ENCODE peak calls at places on chromosomes 11 and 22, in four cellular contexts. H is WTC11, G is K562, L is GM12878. W is an unnamed sample.

GRCh38 chr22:49549851-49550430 is 277.7 kb downstream of the BRD1 start:
- DNase-seq in H (no peak), G (no peak), L (no peak), W (no peak)

GRCh38 chr11:76823481-76824028 is 37.2 kb upstream of the ACER3 start:
- DNase-seq in H (no peak), L (no peak), G (peak), W (peak)

GRCh38 chr11:106514706-106515105 is 437.2 kb downstream of the AASDHPPT start:
- DNase-seq in G (no peak), H (no peak), L (no peak), W (no peak)

GRCh38 chr22:19667872-19668740 is 46.2 kb upstream of the SEPTIN5 start:
- DNase-seq in L (no peak), G (no peak), H (no peak), W (no peak)

GRCh38 chr11:95549276-95549675 is 240.3 kb downstream of the FAM76B start:
- DNase-seq in H (no peak), L (no peak), G (no peak), W (no peak)

GRCh38 chr11:42770444-42771065 is 541.2 kb upstream of the API5 start:
- DNase-seq in H (peak), G (peak), L (no peak), W (peak)

GRCh38 chr11:95849087-95849825 is 59.0 kb downstream of the CEP57 start:
- DNase-seq in L (no peak), G (peak), H (peak), W (peak)

GRCh38 chr22:25395915-25396314 is 168.6 kb upstream of the GRK3 start:
- DNase-seq in G (no peak), L (no peak), H (no peak), W (peak)

GRCh38 chr11:2200957-2201519 is 29.4 kb upstream of the TH start:
- DNase-seq in H (no peak), G (no peak), L (no peak), W (no peak)

GRCh38 chr22:30605449-30606110 is 1.4 kb upstream of the TCN2 start:
- DNase-seq in H (peak), G (peak), L (no peak), W (peak)

GRCh38 chr11:120655589-120655988 is 144.0 kb downstream of the GRIK4 start:
- DNase-seq in G (no peak), L (peak), H (no peak), W (no peak)

GRCh38 chr11:119092880-119093665 is 8.4 kb downstream of the HMBS start:
- DNase-seq in G (peak), L (no peak), H (no peak), W (peak)

GRCh38 chr11:2806351-2807058 is 79.1 kb downstream of the CDKN1C start:
- DNase-seq in G (no peak), H (peak), L (no peak), W (no peak)

GRCh38 chr22:43390166-43390565 is 21.6 kb upstream of the MPPED1 start:
- DNase-seq in H (no peak), L (no peak), G (no peak), W (no peak)

GRCh38 chr11:78416285-78417174 is 1.1 kb downstream of the GAB2 start:
- DNase-seq in G (peak), H (peak), L (no peak), W (peak)

GRCh38 chr22:44351685-44352377 is 39.1 kb upstream of the SHISAL1 start:
- DNase-seq in L (no peak), G (no peak), H (no peak), W (no peak)

GRCh38 chr22:50276143-50276542 is 6.0 kb upstream of the MAPK11 start:
- DNase-seq in H (peak), G (no peak), L (peak), W (peak)

GRCh38 chr22:11628651-11629511 is 3899.1 kb upstream of the OR11H1 start:
- DNase-seq in G (no peak), L (no peak), H (no peak), W (no peak)

GRCh38 chr11:115085461-115086220 is 407.3 kb downstream of the NXPE2 start:
- DNase-seq in H (no peak), L (no peak), G (no peak), W (no peak)

GRCh38 chr22:43252319-43252718 is 65.4 kb upstream of the TTLL12 start:
- DNase-seq in L (no peak), G (no peak), H (no peak), W (no peak)

GRCh38 chr11:90222152-90222458 is 744 bp downstream of the CHORDC1 start:
- DNase-seq in G (no peak), H (no peak), L (no peak), W (no peak)

GRCh38 chr11:104946907-104947306 is 21.5 kb downstream of the CASP4 start:
- DNase-seq in H (no peak), G (peak), L (peak), W (peak)
- TF ChIP-seq CREM in H (no peak), G (no peak), L (no peak), W (no peak)

DNA sequence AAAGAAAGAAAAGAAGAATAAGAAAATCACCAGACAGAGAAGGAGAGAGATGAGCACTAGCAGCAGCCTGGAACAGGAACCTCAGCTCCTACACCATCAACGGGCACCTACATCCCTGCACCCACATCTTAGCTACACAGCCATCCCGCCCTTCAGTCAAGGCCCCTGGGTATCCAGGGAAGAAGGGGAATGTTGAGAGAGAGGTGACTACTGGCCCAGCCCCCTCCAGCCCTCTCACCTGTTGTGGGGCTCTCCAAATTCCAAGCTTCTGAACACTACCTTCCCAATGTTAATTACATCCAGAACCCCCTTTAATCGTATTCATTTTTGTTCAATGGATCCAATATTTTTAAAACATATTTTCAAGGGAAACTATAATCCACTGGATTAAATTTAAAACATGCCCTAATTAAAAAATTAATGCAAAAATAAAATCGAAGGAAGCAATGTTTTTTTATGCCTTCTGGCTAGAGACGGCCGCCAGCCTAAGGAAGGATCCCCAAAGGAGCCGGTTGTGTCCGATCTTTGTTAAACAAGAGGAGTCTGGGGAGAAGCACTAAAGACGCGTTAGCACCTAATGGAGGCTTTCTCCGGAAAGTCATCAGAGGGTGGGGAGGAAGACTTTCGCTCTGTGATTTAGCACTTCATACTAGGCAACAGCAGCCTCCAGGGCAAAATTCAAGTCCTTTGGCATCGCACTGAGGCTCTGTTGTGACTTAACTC is 9.5 kb downstream of the TPST2 start:
- DNase-seq in L (no peak), G (no peak), H (no peak), W (no peak)
- TF ChIP-seq CREM in L (no peak), G (no peak), H (no peak), W (no peak)

DNA sequence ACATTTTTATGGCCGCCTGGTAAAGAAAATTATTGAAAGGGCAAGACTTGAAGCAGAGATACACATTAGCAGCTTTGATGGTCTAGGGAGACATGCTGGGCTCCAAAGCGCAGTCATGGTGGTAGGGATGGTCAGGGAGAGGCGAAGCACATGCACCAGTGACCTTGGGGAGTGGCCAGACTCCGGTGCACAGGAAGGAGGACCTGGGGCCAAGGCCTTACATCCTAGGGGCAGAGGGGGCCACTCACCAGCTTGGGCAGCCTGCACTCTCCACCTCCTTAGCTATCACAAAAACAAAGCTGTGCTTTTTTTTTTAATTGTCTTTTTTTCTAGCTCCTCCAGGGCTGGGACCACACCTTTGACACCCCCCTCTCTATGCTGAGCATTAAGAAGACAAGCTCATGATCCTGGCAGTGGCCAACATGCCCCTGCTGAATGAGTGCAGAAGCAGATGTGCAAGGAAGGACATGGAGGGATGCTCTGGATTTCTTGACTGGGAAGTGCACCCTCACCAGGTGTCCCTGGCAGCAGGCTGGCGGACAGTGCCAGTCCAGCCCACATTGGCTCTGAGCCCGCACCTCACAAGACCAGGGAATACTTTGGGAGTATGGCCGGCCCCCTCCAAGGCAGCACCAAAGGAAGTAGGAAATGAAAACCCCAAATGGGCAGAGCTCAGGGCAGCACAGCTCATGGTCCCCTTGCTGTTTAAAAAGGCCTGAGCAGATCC is 619.9 kb downstream of the TBC1D22A start:
- DNase-seq in L (no peak), H (no peak), G (no peak), W (no peak)
- TF ChIP-seq CREM in L (no peak), H (no peak), G (no peak), W (no peak)

GRCh38 chr22:36613958-36614357 is 85.0 kb upstream of the EIF3D start:
- DNase-seq in G (no peak), H (no peak), L (no peak), W (peak)
- TF ChIP-seq CREM in G (no peak), H (no peak), L (no peak), W (no peak)

DNA sequence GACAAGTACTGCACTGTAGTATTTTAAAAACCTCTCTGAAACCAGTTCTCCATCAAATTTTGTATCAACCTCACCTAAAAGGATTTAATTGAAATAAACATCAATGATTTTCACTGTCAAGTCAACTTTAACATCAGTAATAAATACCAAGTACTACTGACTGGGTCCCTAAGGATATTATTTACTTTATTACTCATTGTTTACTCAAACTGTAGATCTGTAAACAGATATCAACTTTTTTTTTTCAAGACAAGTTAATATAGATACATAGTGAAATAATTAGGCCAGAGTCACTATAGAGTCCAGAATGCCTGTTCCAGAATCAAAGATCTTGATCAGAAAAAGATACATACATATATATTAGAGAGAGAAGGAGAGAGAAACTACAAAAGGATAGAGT is 1.6 kb downstream of the RNF141 start:
- DNase-seq in H (no peak), G (no peak), L (no peak), W (peak)
- TF ChIP-seq CREM in H (no peak), G (no peak), L (no peak), W (no peak)

DNA sequence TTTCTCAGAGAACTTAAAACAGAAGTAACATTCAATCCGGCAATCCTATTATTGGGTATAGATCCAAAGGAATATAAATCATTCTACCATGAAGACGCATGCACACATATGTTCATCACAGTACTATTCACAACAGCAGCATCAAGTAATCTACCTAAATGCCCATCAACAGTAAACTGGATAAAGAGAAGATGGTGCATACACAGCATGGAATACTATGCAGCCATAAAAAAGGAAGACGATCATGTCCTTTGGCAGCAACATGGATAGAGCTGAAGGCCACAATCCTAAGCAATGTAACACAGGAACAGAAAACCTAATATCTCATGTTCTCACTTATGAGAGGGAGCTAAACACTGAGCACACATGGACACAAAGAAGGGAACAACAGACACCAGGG is 6.3 kb upstream of the ISX start:
- DNase-seq in L (no peak), G (no peak), H (no peak), W (no peak)
- TF ChIP-seq CREM in L (no peak), G (no peak), H (no peak), W (no peak)

DNA sequence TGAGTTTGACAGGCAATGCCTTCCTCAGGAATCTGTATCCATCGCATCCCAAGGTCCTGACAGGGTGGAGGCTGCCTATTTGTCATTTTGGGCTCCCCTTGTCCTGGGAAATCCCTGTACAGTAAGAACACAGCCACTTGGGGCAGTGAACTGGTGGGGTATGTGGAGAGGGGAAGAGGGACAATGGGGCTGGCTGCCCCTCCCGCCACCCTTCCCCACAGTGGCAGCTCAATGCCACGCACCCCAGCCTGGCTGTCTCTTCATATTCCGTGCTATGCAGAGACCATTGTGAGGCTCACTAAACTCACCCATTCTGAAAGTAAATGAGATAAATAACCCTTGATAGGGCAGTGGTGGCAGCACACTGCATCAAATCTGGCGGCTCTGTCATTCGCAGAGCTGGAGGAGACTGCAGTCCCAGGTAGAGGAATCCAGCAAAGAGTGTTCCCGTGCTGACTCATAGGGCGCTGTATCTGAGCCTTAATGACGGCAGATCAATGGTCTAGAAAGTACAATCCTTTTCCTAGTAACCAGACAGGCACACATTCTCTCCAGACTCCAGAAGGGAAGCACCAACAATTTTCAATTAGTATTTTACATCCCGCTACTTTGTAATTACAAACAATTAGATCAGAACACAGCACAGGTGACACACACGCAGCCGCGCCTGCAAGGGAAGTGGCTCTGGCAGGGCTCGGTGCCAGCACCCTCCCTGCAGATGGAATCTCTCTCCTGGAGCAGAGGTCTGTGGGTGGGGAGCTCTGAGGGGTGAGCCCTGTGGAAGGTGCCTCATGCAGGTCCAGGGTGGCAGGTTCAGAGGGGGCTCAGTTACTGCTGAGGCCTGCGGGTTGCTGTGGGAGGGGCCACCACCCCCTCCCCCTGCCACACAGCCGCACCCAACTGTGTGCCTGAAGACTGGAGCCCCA is 167.9 kb upstream of the B3GAT1 start:
- DNase-seq in L (no peak), G (no peak), H (no peak), W (no peak)
- TF ChIP-seq CREM in L (no peak), G (no peak), H (no peak), W (no peak)

GRCh38 chr11:10537587-10537986 is 3.4 kb downstream of the RNF141 start:
- DNase-seq in G (peak), L (no peak), H (no peak), W (no peak)
- TF ChIP-seq CREM in G (no peak), L (no peak), H (no peak), W (no peak)

DNA sequence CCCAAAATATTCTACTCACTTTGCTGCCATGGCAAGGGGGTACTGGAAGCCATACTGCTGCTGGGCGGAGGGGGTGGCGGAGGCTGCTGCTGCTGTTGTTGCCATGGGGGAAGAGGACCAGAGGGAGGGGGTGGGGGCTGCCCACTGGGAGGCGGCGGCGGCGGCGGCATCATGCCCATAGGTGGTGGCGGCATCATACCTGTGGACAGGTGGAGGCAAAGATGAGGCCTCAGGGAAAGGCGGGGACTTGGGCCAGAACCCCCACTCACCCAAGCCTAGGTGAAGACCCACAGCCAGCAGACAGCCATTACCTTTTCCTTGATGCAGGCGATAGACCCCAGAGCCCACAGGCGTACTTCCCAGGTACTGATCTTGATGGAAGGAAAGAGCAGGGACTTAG is 7.1 kb upstream of the PYGM start:
- DNase-seq in H (no peak), G (no peak), L (no peak), W (no peak)
- TF ChIP-seq CREM in H (no peak), G (no peak), L (no peak), W (no peak)

DNA sequence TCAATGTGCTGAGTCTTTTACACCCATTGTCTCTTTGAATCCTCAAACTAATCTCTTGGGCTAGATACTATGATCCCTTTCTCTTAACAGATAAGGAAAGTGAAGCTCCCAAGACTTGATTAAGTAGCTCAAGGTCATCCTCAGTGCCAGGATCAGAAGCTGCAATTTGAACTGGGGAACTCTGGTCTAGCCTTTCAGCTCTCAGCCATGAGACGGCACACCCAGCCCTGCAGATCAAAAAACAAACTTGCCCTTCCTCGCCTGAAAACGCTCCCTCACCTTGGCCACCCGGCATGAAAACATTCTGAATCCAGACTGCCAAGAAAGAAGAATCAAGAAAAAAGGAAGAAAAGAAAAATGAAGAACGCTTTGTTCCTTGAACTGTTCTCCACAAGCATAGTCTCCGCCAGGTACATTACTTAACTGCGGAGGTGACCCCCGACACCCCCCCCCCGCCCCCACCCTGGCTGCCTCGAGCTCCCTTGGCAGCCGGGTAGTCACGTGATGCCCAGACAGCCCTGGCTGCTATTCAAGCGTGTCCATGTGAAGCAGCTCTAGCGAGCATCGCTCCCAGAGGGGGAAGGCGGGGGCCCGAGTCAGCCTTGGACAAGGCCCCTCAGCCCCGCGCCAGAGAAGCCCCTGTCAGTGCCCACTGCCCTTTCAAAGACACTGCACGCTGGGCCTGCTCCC is 451.2 kb downstream of the MIAT start:
- DNase-seq in G (no peak), H (no peak), L (no peak), W (no peak)
- TF ChIP-seq CREM in G (no peak), H (no peak), L (no peak), W (no peak)